ENCODE peak calls at places on chromosomes 6 and 20, in four cellular contexts. M is activated gamma-delta T cell, E is iPS DF 19.7, T is brain microvascular endothelial cell. C is an unnamed sample.

GRCh38 chr20:4195499-4195898 is 180.1 kb upstream of the RNF24 start:
- DNase-seq in M (no peak), E (no peak), T (no peak), C (peak)

GRCh38 chr20:675453-676314 is at the start of gene SCRT2:
- DNase-seq in M (peak), E (no peak), T (peak), C (peak)

GRCh38 chr6:161549977-161550655 is 276.3 kb upstream of the AGPAT4 start:
- DNase-seq in M (no peak), E (no peak), T (peak), C (no peak)

GRCh38 chr6:15817100-15817499 is 154.3 kb upstream of the DTNBP1 start:
- DNase-seq in M (no peak), E (no peak), T (no peak), C (no peak)

GRCh38 chr6:72616406-72617015 is 5.4 kb upstream of the KCNQ5 start:
- DNase-seq in M (no peak), E (no peak), T (no peak), C (peak)

GRCh38 chr6:168089186-168090063 is 10.4 kb upstream of the FRMD1 start:
- DNase-seq in M (no peak), E (no peak), T (no peak), C (no peak)

GRCh38 chr6:33607784-33608161 is 13.3 kb upstream of the ITPR3 start:
- DNase-seq in M (no peak), E (no peak), T (no peak), C (no peak)

GRCh38 chr6:144582939-144583613 is 297.9 kb downstream of the UTRN start:
- DNase-seq in M (peak), E (no peak), T (no peak), C (peak)

GRCh38 chr6:150098155-150098554 is 29.2 kb upstream of the ULBP3 start:
- DNase-seq in M (no peak), E (no peak), T (no peak), C (no peak)

GRCh38 chr6:44058617-44059358 is 68.5 kb downstream of the MRPL14 start:
- DNase-seq in M (no peak), E (no peak), T (peak), C (peak)

GRCh38 chr6:111873178-111874029 is at the start of gene FYN:
- DNase-seq in M (peak), E (peak), T (peak), C (peak)

GRCh38 chr6:5764401-5764955 is 242.2 kb downstream of the NRN1 start:
- DNase-seq in M (no peak), E (no peak), T (peak), C (peak)

GRCh38 chr6:46612645-46613044 is 40.0 kb downstream of the CYP39A1 start:
- DNase-seq in M (no peak), E (no peak), T (no peak), C (no peak)

GRCh38 chr6:13413906-13414555 is 73.4 kb downstream of the GFOD1 start:
- DNase-seq in M (no peak), E (no peak), T (no peak), C (no peak)

GRCh38 chr6:136975089-136975715 is 53.1 kb downstream of the SLC35D3 start:
- DNase-seq in M (no peak), E (no peak), T (no peak), C (no peak)

GRCh38 chr6:72913797-72914196 is 291.9 kb downstream of the KCNQ5 start:
- DNase-seq in M (no peak), E (no peak), T (no peak), C (no peak)

GRCh38 chr6:79307321-79308036 is 73.0 kb upstream of the HMGN3 start:
- DNase-seq in M (no peak), E (no peak), T (peak), C (no peak)

GRCh38 chr6:52551483-52552277 is 25.2 kb downstream of the TRAM2 start:
- DNase-seq in M (no peak), E (no peak), T (peak), C (peak)

GRCh38 chr6:43181942-43182860 is at the start of gene CUL9:
- DNase-seq in M (peak), E (no peak), T (peak), C (peak)

GRCh38 chr20:59830107-59831023 is 103.1 kb downstream of the SYCP2 start:
- DNase-seq in M (no peak), E (no peak), T (no peak), C (no peak)

GRCh38 chr6:123808556-123808955 is 4.9 kb downstream of the NKAIN2 start:
- DNase-seq in M (no peak), E (no peak), T (no peak), C (no peak)

GRCh38 chr6:164258421-164258820 is 843.9 kb downstream of the QKI start:
- DNase-seq in M (no peak), E (no peak), T (no peak), C (no peak)

GRCh38 chr6:146041282-146041681 is 12.4 kb downstream of the GRM1 start:
- DNase-seq in M (no peak), E (no peak), T (peak), C (no peak)

GRCh38 chr20:61263084-61263695 is 11.1 kb downstream of the CDH4 start:
- DNase-seq in M (no peak), E (no peak), T (peak), C (peak)

GRCh38 chr20:37294262-37294981 is 5.0 kb downstream of the MANBAL start:
- DNase-seq in M (no peak), E (no peak), T (peak), C (no peak)

GRCh38 chr6:27862396-27863061 is 49.7 kb downstream of the OR2B2 start:
- DNase-seq in M (no peak), E (no peak), T (no peak), C (no peak)

GRCh38 chr6:107692351-107692750 is 131.8 kb downstream of the SCML4 start:
- DNase-seq in M (no peak), E (no peak), T (peak), C (no peak)

GRCh38 chr6:68635706-68636513 is 828 bp downstream of the ADGRB3 start:
- DNase-seq in M (no peak), E (no peak), T (peak), C (peak)